ENCODE peak calls at places on chromosomes 4 and X, in seven cellular contexts. C is suprapubic skin, A is stomach, X is AG04449, N is ovary, B is astrocyte of the spinal cord, D is HL-60. S is an unnamed sample.

GRCh38 chrX:154412468-154412867 is 1.1 kb downstream of the TAFAZZIN start:
- DNase-seq in C (peak), N (no peak), B (no peak), X (no peak), D (peak), A (no peak), S (no peak)

GRCh38 chr4:43781125-43781524 is 667.5 kb downstream of the KCTD8 start:
- DNase-seq in C (no peak), N (no peak), B (no peak), D (no peak), X (no peak), A (no peak), S (no peak)

GRCh38 chr4:6268650-6269399 is 825 bp upstream of the WFS1 start:
- DNase-seq in A (no peak), N (no peak), B (no peak), X (no peak), D (no peak), C (no peak), S (no peak)

GRCh38 chr4:101777431-101777830 is 13.1 kb upstream of the BANK1 start:
- DNase-seq in D (no peak), C (no peak), B (no peak), N (no peak), A (no peak), X (no peak), S (no peak)

GRCh38 chr4:159904906-159905305 is 802.0 kb downstream of the RAPGEF2 start:
- DNase-seq in D (no peak), X (no peak), C (no peak), A (no peak), N (no peak), B (no peak), S (no peak)

GRCh38 chr4:178823673-178824072 is 1381.4 kb upstream of the AGA start:
- DNase-seq in N (no peak), A (no peak), C (no peak), B (peak), D (no peak), X (no peak), S (no peak)

GRCh38 chrX:71128915-71129765 is 10.7 kb downstream of the MED12 start:
- DNase-seq in C (no peak), B (peak), X (no peak), D (peak), A (peak), N (peak), S (no peak)

GRCh38 chrX:66050140-66050569 is 10.3 kb upstream of the VSIG4 start:
- DNase-seq in D (peak), X (no peak), C (no peak), A (no peak), B (no peak), N (no peak), S (no peak)

GRCh38 chrX:111131572-111131971 is 35.6 kb downstream of the PAK3 start:
- DNase-seq in B (peak), C (no peak), N (no peak), A (no peak), X (no peak), D (no peak), S (no peak)

GRCh38 chr4:176781739-176782100 is 11.0 kb downstream of the VEGFC start:
- DNase-seq in A (no peak), N (no peak), B (no peak), C (no peak), X (no peak), D (no peak), S (no peak)

GRCh38 chr4:88514557-88515511 is 8.7 kb downstream of the PYURF start:
- DNase-seq in A (no peak), N (no peak), C (no peak), X (no peak), D (no peak), B (no peak), S (no peak)

GRCh38 chr4:146640459-146641061 is 1.9 kb downstream of the POU4F2 start:
- DNase-seq in X (no peak), C (no peak), A (no peak), D (no peak), B (no peak), N (no peak), S (no peak)

GRCh38 chr4:141127884-141128283 is 5.4 kb downstream of the RNF150 start:
- DNase-seq in B (no peak), A (no peak), C (no peak), X (no peak), N (no peak), D (no peak), S (no peak)

GRCh38 chrX:118988913-118989312 is 14.5 kb downstream of the LONRF3 start:
- DNase-seq in A (no peak), C (no peak), X (no peak), N (no peak), D (no peak), B (no peak), S (no peak)

GRCh38 chr4:156347412-156348075 is 393.9 kb upstream of the CTSO start:
- DNase-seq in B (peak), D (no peak), A (no peak), N (no peak), X (no peak), C (no peak), S (no peak)

GRCh38 chr4:7428261-7429068 is 6.3 kb downstream of the PSAPL1 start:
- DNase-seq in B (no peak), N (peak), C (peak), X (no peak), D (no peak), A (peak), S (no peak)

DNA sequence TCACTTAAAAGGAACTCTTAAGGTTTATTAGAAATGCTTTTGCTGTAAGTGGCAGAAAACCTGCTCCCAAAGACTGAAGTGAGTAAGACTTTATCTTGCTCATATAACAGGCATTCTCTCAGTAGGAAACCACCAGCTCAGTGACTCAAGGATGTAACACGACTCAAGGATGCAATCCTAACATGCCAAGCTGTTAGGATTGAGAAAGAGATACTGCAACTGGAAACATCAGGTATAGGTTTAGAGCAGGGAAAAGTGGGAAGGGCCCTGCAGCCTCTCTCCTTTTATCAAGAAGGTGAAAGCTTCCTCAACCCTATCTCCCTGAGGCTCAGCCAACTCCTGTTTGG is 11.9 kb upstream of the SLC9A7 start:
- DNase-seq in C (no peak), D (no peak), A (no peak), N (no peak), X (peak), B (peak), S (no peak)
- H3K4me3 ChIP-seq in C (no peak), D (no peak), A (no peak), N (no peak), X (peak), B (no peak), S (no peak)

GRCh38 chr4:4395849-4396627 is 9.1 kb downstream of the NSG1 start:
- DNase-seq in X (no peak), A (no peak), C (no peak), D (peak), N (no peak), B (no peak), S (no peak)
- H3K4me3 ChIP-seq in X (no peak), A (no peak), C (no peak), D (no peak), N (no peak), B (no peak), S (no peak)

DNA sequence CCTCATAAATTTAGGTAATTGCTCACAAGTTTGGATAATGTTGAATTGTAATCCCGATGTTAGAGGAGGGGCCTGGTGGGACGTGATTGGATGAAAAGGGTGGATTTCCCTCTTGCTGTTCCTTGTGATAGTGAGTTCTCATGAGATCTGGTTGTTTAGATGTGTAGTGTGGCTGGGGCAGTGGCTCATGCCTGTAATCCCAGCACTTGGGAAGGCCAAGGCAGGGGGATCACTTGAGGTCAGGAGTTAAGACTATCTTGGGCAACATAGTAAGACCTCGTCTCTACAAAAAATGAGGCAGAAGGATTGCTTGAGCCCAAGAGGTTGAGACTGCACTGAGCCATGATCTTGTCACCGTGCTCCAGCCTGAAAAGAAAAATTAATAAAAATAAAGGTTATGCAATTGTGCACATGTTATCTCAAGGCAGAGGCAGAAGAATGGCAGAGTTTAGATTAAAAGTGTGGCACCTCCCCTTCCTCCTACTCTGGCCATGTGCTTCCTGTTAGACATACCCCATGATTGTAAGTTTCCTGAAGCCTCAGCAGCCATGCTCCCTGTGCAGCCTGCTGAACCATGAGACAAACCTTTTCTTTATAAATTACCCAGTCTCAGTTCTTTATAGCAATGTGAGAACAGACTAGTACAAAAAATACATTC is 36.5 kb downstream of the ERVMER34-1 start:
- DNase-seq in X (no peak), N (no peak), D (peak), B (no peak), C (no peak), A (no peak), S (no peak)
- H3K4me3 ChIP-seq in X (no peak), N (no peak), D (peak), B (no peak), C (no peak), A (no peak), S (no peak)

DNA sequence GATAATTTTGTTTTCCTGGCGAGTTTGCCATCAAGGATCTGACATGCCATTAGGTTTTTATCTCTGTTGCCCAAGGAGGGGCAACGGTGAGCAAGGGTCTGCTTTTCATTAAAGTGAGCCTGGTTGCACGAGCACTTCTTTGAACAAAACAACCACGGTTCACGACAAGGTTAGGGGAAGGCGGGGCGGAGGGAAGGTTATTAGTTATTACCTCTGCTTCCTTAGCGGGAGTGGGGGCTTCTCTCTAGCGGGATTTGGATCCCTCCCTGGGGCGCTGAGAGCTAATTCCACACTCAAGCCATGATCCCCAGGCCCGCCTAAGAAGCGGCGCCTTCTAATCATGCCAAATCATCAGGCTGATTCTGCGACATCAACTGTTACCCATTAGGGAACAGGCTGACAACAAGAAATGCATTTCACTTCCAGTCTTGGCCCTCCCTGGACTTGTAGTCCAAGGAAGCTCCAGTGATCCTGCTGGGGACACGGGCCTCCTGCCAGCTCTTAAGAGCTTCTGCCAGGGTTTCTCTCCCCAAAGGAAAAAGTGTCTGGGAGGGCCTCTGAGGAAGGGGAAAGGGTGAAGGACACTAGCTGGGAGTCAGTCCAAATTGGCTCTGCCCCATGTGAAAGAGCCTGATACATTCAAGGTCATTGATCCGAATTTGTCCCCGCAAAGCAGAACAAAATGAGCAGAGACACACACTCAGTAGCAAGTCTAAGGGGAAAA is 617.8 kb downstream of the MID1IP1 start:
- DNase-seq in B (no peak), A (peak), X (no peak), D (no peak), N (peak), C (no peak), S (no peak)
- H3K4me3 ChIP-seq in B (no peak), A (no peak), X (no peak), D (no peak), N (no peak), C (no peak), S (no peak)

DNA sequence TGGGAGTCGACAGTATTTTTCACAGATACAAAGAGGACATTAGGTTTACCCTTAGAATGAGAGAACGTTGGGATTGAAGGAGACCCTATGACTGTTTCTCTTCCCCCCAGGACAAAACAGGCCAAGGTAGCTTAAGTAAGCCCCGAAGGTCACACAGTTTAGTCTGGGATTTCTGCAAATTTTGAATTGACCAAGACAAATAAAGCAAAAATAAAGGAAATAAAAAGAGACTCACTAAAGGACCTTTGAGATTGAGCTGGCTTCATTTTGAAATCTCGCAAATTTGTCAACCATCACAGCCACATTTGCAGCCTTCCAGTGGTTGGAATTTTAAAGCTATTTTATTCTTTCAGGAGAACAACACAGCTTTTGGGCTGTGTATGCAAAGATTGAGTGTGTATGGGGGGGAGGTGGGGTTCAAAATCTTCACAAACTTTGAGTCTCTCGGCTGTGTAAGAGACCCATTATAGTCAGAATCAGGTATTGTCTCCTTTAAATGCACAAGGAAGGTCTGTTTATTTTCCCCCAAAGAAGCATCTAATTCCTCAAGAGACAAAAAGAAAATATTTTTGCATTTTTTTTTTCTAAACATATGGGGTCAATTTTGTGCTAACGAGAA is 4.2 kb downstream of the TMSB4X start:
- DNase-seq in D (no peak), N (no peak), A (no peak), X (no peak), B (no peak), C (no peak), S (no peak)
- H3K4me3 ChIP-seq in D (no peak), N (no peak), A (no peak), X (no peak), B (no peak), C (peak), S (peak)

GRCh38 chr4:189364032-189364449 is 576.6 kb upstream of the FRG1 start:
- DNase-seq in X (no peak), D (no peak), C (no peak), B (no peak), N (no peak), A (no peak), S (no peak)
- H3K4me3 ChIP-seq in X (no peak), D (no peak), C (no peak), B (no peak), N (no peak), A (no peak), S (no peak)

S was measured in Jurkat, Clone E6-1.